ENCODE peak calls at places on chromosomes 16 and 17, in five cellular contexts. K is nephron progenitor cell, S is C1 segment of cervical spinal cord, W is kidney tubule cell, V is DMS153. Y is an unnamed sample.

GRCh38 chr17:13253746-13254410 is 236.1 kb upstream of the ELAC2 start:
- DNase-seq in S (no peak), K (no peak), W (no peak), V (no peak), Y (no peak)

GRCh38 chr17:58998871-58999270 is 107.8 kb downstream of the TRIM37 start:
- DNase-seq in W (no peak), S (no peak), V (no peak), K (no peak), Y (no peak)

GRCh38 chr16:88382491-88383400 is at the start of gene ZNF469:
- DNase-seq in W (peak), S (peak), V (no peak), K (peak), Y (no peak)

GRCh38 chr16:24980077-24980793 is 34.9 kb downstream of the ARHGAP17 start:
- DNase-seq in W (peak), V (no peak), K (no peak), S (no peak), Y (no peak)

GRCh38 chr17:77425791-77426641 is 285.2 kb downstream of the SEC14L1 start:
- DNase-seq in V (no peak), W (peak), S (no peak), K (no peak), Y (no peak)

GRCh38 chr17:27531469-27531948 is 75.3 kb downstream of the KSR1 start:
- DNase-seq in S (no peak), W (no peak), V (no peak), K (no peak), Y (no peak)

GRCh38 chr17:76495663-76496400 is 5.4 kb downstream of the RHBDF2 start:
- DNase-seq in W (no peak), S (no peak), K (no peak), V (no peak), Y (no peak)

GRCh38 chr17:10125761-10126553 is 72.4 kb downstream of the GAS7 start:
- DNase-seq in K (no peak), V (no peak), W (no peak), S (no peak), Y (no peak)

GRCh38 chr16:5621826-5622225 is 524.2 kb upstream of the EEF2KMT start:
- DNase-seq in S (no peak), K (no peak), W (no peak), V (no peak), Y (no peak)

GRCh38 chr17:6365187-6365943 is 69.6 kb downstream of the AIPL1 start:
- DNase-seq in V (peak), W (peak), S (no peak), K (no peak), Y (no peak)

GRCh38 chr16:67872631-67873434 is at the start of gene EDC4:
- DNase-seq in W (peak), S (peak), K (peak), V (peak), Y (peak)

GRCh38 chr16:76932541-76933211 is 258.3 kb upstream of the MON1B start:
- DNase-seq in S (no peak), W (peak), K (no peak), V (no peak), Y (no peak)

GRCh38 chr17:42240201-42240600 is 36.0 kb downstream of the STAT5B start:
- DNase-seq in W (no peak), K (no peak), V (no peak), S (no peak), Y (no peak)

GRCh38 chr17:74569392-74570003 is 2.2 kb upstream of the CD300H start:
- DNase-seq in S (no peak), W (peak), K (no peak), V (no peak), Y (no peak)

GRCh38 chr16:715448-716249 is 731 bp downstream of the METRN start:
- DNase-seq in K (peak), S (peak), W (peak), V (no peak), Y (peak)

GRCh38 chr17:80667462-80668277 is 123.0 kb downstream of the RPTOR start:
- DNase-seq in W (no peak), K (no peak), S (no peak), V (no peak), Y (no peak)

GRCh38 chr16:457732-458400 is 32.4 kb downstream of the RAB11FIP3 start:
- DNase-seq in K (no peak), S (peak), V (no peak), W (peak), Y (no peak)

GRCh38 chr16:66128363-66128725 is 238.1 kb upstream of the CDH5 start:
- DNase-seq in K (no peak), S (no peak), V (no peak), W (no peak), Y (no peak)

Y was measured in NCI-H345.